ENCODE peak calls at places on chromosomes 7 and 10, in five cellular contexts. One of them, this sample, is unnamed.

GRCh38 chr10:101124933-101125332 is 6.2 kb upstream of the TLX1 start:
- DNase-seq in GM06990: no peak
- DNase-seq in brain microvascular endothelial cell: no peak
- DNase-seq in esophagus squamous epithelium: no peak
- DNase-seq in left lung: no peak
- DNase-seq in this sample: no peak

GRCh38 chr7:152853236-152853635 is 93.7 kb downstream of the ACTR3B start:
- DNase-seq in esophagus squamous epithelium: no peak
- DNase-seq in GM06990: no peak
- DNase-seq in brain microvascular endothelial cell: no peak
- DNase-seq in left lung: no peak
- DNase-seq in this sample: no peak

GRCh38 chr10:33743429-33743857 is 409.0 kb upstream of the NRP1 start:
- DNase-seq in esophagus squamous epithelium: no peak
- DNase-seq in left lung: no peak
- DNase-seq in brain microvascular endothelial cell: no peak
- DNase-seq in GM06990: peak
- DNase-seq in this sample: no peak

GRCh38 chr7:78018541-78019456 is 220.2 kb downstream of the PHTF2 start:
- DNase-seq in GM06990: peak
- DNase-seq in left lung: peak
- DNase-seq in esophagus squamous epithelium: no peak
- DNase-seq in brain microvascular endothelial cell: peak
- DNase-seq in this sample: no peak

GRCh38 chr10:11488126-11488525 is 123.3 kb downstream of the USP6NL start:
- DNase-seq in GM06990: no peak
- DNase-seq in brain microvascular endothelial cell: no peak
- DNase-seq in esophagus squamous epithelium: no peak
- DNase-seq in left lung: no peak
- DNase-seq in this sample: no peak

GRCh38 chr10:125056161-125057132 is 103.9 kb downstream of the CTBP2 start:
- DNase-seq in brain microvascular endothelial cell: no peak
- DNase-seq in left lung: peak
- DNase-seq in esophagus squamous epithelium: no peak
- DNase-seq in GM06990: no peak
- DNase-seq in this sample: no peak

GRCh38 chr10:99375444-99375843 is 46.3 kb downstream of the CNNM1 start:
- DNase-seq in left lung: no peak
- DNase-seq in brain microvascular endothelial cell: no peak
- DNase-seq in esophagus squamous epithelium: no peak
- DNase-seq in GM06990: no peak
- DNase-seq in this sample: no peak

GRCh38 chr7:135745702-135746312 is 2.8 kb downstream of the FAM180A start:
- DNase-seq in brain microvascular endothelial cell: peak
- DNase-seq in esophagus squamous epithelium: peak
- DNase-seq in left lung: no peak
- DNase-seq in GM06990: no peak
- DNase-seq in this sample: no peak

GRCh38 chr7:105664816-105665525 is 83.7 kb upstream of the EFCAB10 start:
- DNase-seq in left lung: no peak
- DNase-seq in brain microvascular endothelial cell: peak
- DNase-seq in GM06990: no peak
- DNase-seq in esophagus squamous epithelium: no peak
- DNase-seq in this sample: no peak

GRCh38 chr7:157490465-157490912 is 153.7 kb downstream of the DNAJB6 start:
- DNase-seq in esophagus squamous epithelium: no peak
- DNase-seq in left lung: peak
- DNase-seq in brain microvascular endothelial cell: peak
- DNase-seq in GM06990: no peak
- DNase-seq in this sample: peak

GRCh38 chr7:36486336-36486735 is 96.7 kb downstream of the ANLN start:
- DNase-seq in esophagus squamous epithelium: no peak
- DNase-seq in brain microvascular endothelial cell: no peak
- DNase-seq in GM06990: no peak
- DNase-seq in left lung: no peak
- DNase-seq in this sample: no peak

GRCh38 chr10:15168296-15168780 is at the start of gene NMT2:
- DNase-seq in brain microvascular endothelial cell: no peak
- DNase-seq in GM06990: peak
- DNase-seq in left lung: peak
- DNase-seq in esophagus squamous epithelium: peak
- DNase-seq in this sample: no peak

GRCh38 chr7:50358306-50358705 is 53.8 kb downstream of the IKZF1 start:
- DNase-seq in GM06990: no peak
- DNase-seq in brain microvascular endothelial cell: no peak
- DNase-seq in left lung: no peak
- DNase-seq in esophagus squamous epithelium: no peak
- DNase-seq in this sample: no peak

GRCh38 chr10:90987383-90987782 is 66.5 kb upstream of the ANKRD1 start:
- DNase-seq in brain microvascular endothelial cell: no peak
- DNase-seq in GM06990: no peak
- DNase-seq in esophagus squamous epithelium: no peak
- DNase-seq in left lung: no peak
- DNase-seq in this sample: no peak

GRCh38 chr10:97131041-97131659 is 54.6 kb downstream of the SLIT1 start:
- DNase-seq in GM06990: no peak
- DNase-seq in brain microvascular endothelial cell: no peak
- DNase-seq in left lung: no peak
- DNase-seq in esophagus squamous epithelium: no peak
- DNase-seq in this sample: no peak

GRCh38 chr10:23530079-23530478 is 91.2 kb downstream of the OTUD1 start:
- DNase-seq in brain microvascular endothelial cell: no peak
- DNase-seq in GM06990: no peak
- DNase-seq in esophagus squamous epithelium: no peak
- DNase-seq in left lung: no peak
- DNase-seq in this sample: no peak

GRCh38 chr10:84308481-84309304 is 19.7 kb upstream of the CCSER2 start:
- DNase-seq in esophagus squamous epithelium: no peak
- DNase-seq in left lung: no peak
- DNase-seq in GM06990: peak
- DNase-seq in brain microvascular endothelial cell: peak
- DNase-seq in this sample: peak

GRCh38 chr10:128484041-128484440 is 357.8 kb upstream of the MKI67 start:
- DNase-seq in brain microvascular endothelial cell: no peak
- DNase-seq in GM06990: no peak
- DNase-seq in esophagus squamous epithelium: no peak
- DNase-seq in left lung: no peak
- DNase-seq in this sample: no peak

GRCh38 chr10:27714349-27714748 is 31.3 kb downstream of the MKX start:
- DNase-seq in left lung: no peak
- DNase-seq in GM06990: no peak
- DNase-seq in brain microvascular endothelial cell: no peak
- DNase-seq in esophagus squamous epithelium: no peak
- DNase-seq in this sample: no peak

GRCh38 chr10:35336921-35337741 is 822 bp downstream of the CCNY start:
- DNase-seq in brain microvascular endothelial cell: no peak
- DNase-seq in esophagus squamous epithelium: no peak
- DNase-seq in left lung: peak
- DNase-seq in GM06990: peak
- DNase-seq in this sample: no peak

GRCh38 chr10:58291538-58292174 is 22.7 kb downstream of the CISD1 start:
- DNase-seq in brain microvascular endothelial cell: peak
- DNase-seq in left lung: no peak
- DNase-seq in GM06990: no peak
- DNase-seq in esophagus squamous epithelium: no peak
- DNase-seq in this sample: peak

GRCh38 chr7:50822716-50823115 is 40.0 kb upstream of the GRB10 start:
- DNase-seq in esophagus squamous epithelium: no peak
- DNase-seq in brain microvascular endothelial cell: peak
- DNase-seq in GM06990: no peak
- DNase-seq in left lung: no peak
- DNase-seq in this sample: no peak

GRCh38 chr7:50371551-50372021 is 67.1 kb downstream of the IKZF1 start:
- DNase-seq in left lung: no peak
- DNase-seq in brain microvascular endothelial cell: no peak
- DNase-seq in esophagus squamous epithelium: no peak
- DNase-seq in GM06990: no peak
- DNase-seq in this sample: no peak

GRCh38 chr7:98135984-98136383 is 29.3 kb downstream of the LMTK2 start:
- DNase-seq in esophagus squamous epithelium: no peak
- DNase-seq in left lung: no peak
- DNase-seq in brain microvascular endothelial cell: no peak
- DNase-seq in GM06990: no peak
- DNase-seq in this sample: no peak

GRCh38 chr7:106042196-106042611 is 69.9 kb downstream of the SYPL1 start:
- DNase-seq in esophagus squamous epithelium: no peak
- DNase-seq in GM06990: no peak
- DNase-seq in brain microvascular endothelial cell: no peak
- DNase-seq in left lung: no peak
- DNase-seq in this sample: no peak

GRCh38 chr10:111392910-111393309 is 316.1 kb downstream of the ADRA2A start:
- DNase-seq in GM06990: no peak
- DNase-seq in brain microvascular endothelial cell: no peak
- DNase-seq in esophagus squamous epithelium: no peak
- DNase-seq in left lung: no peak
- DNase-seq in this sample: no peak

GRCh38 chr7:100847360-100847759 is 5.2 kb upstream of the SLC12A9 start:
- DNase-seq in GM06990: no peak
- DNase-seq in brain microvascular endothelial cell: no peak
- DNase-seq in esophagus squamous epithelium: no peak
- DNase-seq in left lung: no peak
- DNase-seq in this sample: no peak

GRCh38 chr10:122957474-122957873 is 3.4 kb upstream of the C10orf88 start:
- DNase-seq in left lung: no peak
- DNase-seq in brain microvascular endothelial cell: peak
- DNase-seq in GM06990: no peak
- DNase-seq in esophagus squamous epithelium: no peak
- DNase-seq in this sample: no peak

GRCh38 chr7:66522518-66522917 is 106.2 kb upstream of the KCTD7 start:
- DNase-seq in esophagus squamous epithelium: no peak
- DNase-seq in GM06990: no peak
- DNase-seq in left lung: no peak
- DNase-seq in brain microvascular endothelial cell: no peak
- DNase-seq in this sample: no peak

DNA sequence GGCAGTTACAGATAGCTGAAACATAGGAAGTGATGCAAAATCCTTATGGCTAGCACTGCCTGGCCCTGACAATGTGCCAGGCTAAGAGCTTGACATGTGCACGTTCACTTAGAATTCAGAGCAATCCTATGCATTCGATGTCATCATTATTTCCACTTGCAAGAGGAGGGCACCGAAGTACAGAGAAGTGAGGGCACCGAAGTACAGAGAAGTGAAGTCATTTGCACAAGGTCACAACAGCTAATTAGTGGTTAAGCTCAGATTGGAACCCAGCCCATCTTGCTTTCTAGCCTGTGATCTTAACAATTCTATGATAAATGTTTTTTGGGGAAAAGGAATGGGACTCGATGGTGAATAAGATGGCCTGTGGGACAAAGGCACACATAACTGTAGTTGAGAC is 73.4 kb downstream of the ARHGAP22 start:
- DNase-seq in brain microvascular endothelial cell: no peak
- DNase-seq in GM06990: no peak
- DNase-seq in left lung: no peak
- DNase-seq in esophagus squamous epithelium: no peak
- DNase-seq in this sample: no peak
- H3K4me3 ChIP-seq in brain microvascular endothelial cell: no peak
- H3K4me3 ChIP-seq in GM06990: no peak
- H3K4me3 ChIP-seq in left lung: no peak
- H3K4me3 ChIP-seq in esophagus squamous epithelium: no peak
- H3K4me3 ChIP-seq in this sample: no peak

DNA sequence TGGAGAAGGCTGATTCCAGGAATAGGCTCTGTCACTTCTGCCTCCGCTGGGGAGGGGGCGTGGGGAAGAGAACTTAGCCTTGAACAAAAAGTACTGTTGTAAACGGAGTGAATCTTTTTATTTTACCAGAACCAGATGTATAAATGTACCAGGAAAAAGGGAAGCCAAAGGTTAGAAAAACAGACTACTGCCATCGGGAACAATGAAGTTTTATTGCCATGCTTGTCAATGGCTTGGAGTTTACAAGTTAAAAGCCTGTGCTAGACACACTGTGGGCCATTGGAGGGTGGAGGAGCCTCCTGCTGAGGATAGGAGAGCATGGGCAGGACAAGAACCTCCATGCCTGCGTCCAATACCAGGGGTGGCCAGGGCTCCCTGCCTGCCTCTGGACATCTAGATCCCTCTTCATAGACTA is 161.7 kb upstream of the LYZL2 start:
- DNase-seq in esophagus squamous epithelium: no peak
- DNase-seq in left lung: no peak
- DNase-seq in brain microvascular endothelial cell: no peak
- DNase-seq in GM06990: no peak
- DNase-seq in this sample: no peak
- H3K4me3 ChIP-seq in esophagus squamous epithelium: no peak
- H3K4me3 ChIP-seq in left lung: no peak
- H3K4me3 ChIP-seq in brain microvascular endothelial cell: no peak
- H3K4me3 ChIP-seq in GM06990: no peak
- H3K4me3 ChIP-seq in this sample: no peak

GRCh38 chr7:1925973-1926907 is 256.2 kb downstream of the ELFN1 start:
- DNase-seq in esophagus squamous epithelium: no peak
- DNase-seq in brain microvascular endothelial cell: no peak
- DNase-seq in GM06990: no peak
- DNase-seq in left lung: no peak
- DNase-seq in this sample: peak

GRCh38 chr7:1926908-1927306 is 256.8 kb downstream of the ELFN1 start:
- DNase-seq in left lung: no peak
- DNase-seq in esophagus squamous epithelium: no peak
- DNase-seq in GM06990: no peak
- DNase-seq in brain microvascular endothelial cell: no peak
- DNase-seq in this sample: no peak

GRCh38 chr7:1928555-1929348 is 258.7 kb downstream of the ELFN1 start:
- DNase-seq in brain microvascular endothelial cell: no peak
- DNase-seq in GM06990: no peak
- DNase-seq in esophagus squamous epithelium: no peak
- DNase-seq in left lung: peak
- DNase-seq in this sample: no peak

GRCh38 chr7:1930381-1931065 is 260.4 kb downstream of the ELFN1 start:
- DNase-seq in brain microvascular endothelial cell: no peak
- DNase-seq in GM06990: no peak
- DNase-seq in esophagus squamous epithelium: no peak
- DNase-seq in left lung: peak
- DNase-seq in this sample: no peak

DNA sequence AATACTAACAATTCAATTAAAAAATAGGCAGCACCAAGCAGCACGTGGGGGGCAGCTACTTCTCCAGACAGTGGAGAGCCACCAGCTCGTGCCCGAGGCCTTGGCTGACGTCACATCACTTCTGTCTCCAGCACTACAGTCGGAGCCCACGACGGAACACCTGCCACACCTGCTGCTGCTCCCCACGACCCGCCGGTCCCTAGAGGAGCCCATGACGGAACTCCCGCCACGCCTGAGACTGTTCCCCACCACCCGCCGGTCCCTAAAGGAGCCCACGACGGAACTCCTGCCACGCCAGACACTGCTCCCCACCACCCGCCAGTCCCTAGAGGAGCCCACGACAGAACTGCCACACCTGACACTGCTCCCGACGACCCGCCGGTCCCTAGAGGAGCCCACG is 257.9 kb downstream of the ELFN1 start:
- DNase-seq in left lung: peak
- DNase-seq in esophagus squamous epithelium: no peak
- DNase-seq in brain microvascular endothelial cell: no peak
- DNase-seq in GM06990: no peak
- DNase-seq in this sample: no peak
- H3K4me3 ChIP-seq in left lung: no peak
- H3K4me3 ChIP-seq in esophagus squamous epithelium: no peak
- H3K4me3 ChIP-seq in brain microvascular endothelial cell: no peak
- H3K4me3 ChIP-seq in GM06990: no peak
- H3K4me3 ChIP-seq in this sample: no peak

DNA sequence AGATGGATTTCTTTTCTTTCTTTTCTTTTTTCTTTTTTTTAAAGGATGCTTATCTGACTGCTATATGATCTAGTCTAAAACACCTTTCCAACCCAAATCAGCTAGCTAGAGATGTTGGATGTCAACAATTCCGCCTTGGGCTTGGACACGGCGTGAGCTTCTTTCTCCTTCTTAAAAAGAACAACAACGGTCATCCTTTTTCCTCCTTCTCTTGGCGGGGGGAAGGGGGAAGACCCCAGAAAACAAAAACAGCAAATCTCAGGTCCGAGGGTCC is 1.0 kb downstream of the BEND7 start:
- DNase-seq in esophagus squamous epithelium: no peak
- DNase-seq in GM06990: no peak
- DNase-seq in left lung: no peak
- DNase-seq in brain microvascular endothelial cell: no peak
- DNase-seq in this sample: no peak
- H3K4me3 ChIP-seq in esophagus squamous epithelium: peak
- H3K4me3 ChIP-seq in GM06990: no peak
- H3K4me3 ChIP-seq in left lung: peak
- H3K4me3 ChIP-seq in brain microvascular endothelial cell: peak
- H3K4me3 ChIP-seq in this sample: no peak

This sample was measured in CD4-positive, alpha-beta memory T cell.